ENCODE peak calls at places on chromosomes 16 and 17, in seven cellular contexts. F is thoracic aorta; T is ascending aorta; M is psoas muscle; K is uterus; Q is activated CD8-positive, alpha-beta memory T cell treated with anti-CD3 and anti-CD28 coated beads for 48 hours; I is COR-L47. U is an unnamed sample.

GRCh38 chr16:83215417-83216001 is 588.7 kb downstream of the CDH13 start:
- DNase-seq in F (no peak), T (no peak), M (no peak), K (no peak), Q (peak; percentile 39), I (no peak), U (peak; percentile 53)

GRCh38 chr16:84999200-84999599 is 12.1 kb downstream of the ZDHHC7 start:
- DNase-seq in F (no peak), T (no peak), M (no peak), K (no peak), Q (no peak), I (no peak), U (no peak)

GRCh38 chr17:18026408-18026776 is 12.6 kb downstream of the ATPAF2 start:
- DNase-seq in F (no peak), T (peak; percentile 30), M (peak; percentile 29), K (no peak), Q (no peak), I (peak; percentile 27), U (no peak)

GRCh38 chr17:33809748-33810147 is 445.3 kb upstream of the CCL2 start:
- DNase-seq in F (no peak), T (no peak), M (no peak), K (no peak), Q (no peak), I (no peak), U (no peak)

GRCh38 chr17:44781553-44782348 is 23.0 kb downstream of the ADAM11 start:
- DNase-seq in F (no peak), T (no peak), M (no peak), K (peak; percentile 62), Q (no peak), I (no peak), U (no peak)

GRCh38 chr17:56793506-56793905 is 40.2 kb downstream of the C17orf67 start:
- DNase-seq in F (no peak), T (no peak), M (no peak), K (no peak), Q (no peak), I (no peak), U (no peak)

GRCh38 chr17:42944211-42944610 is 20.0 kb downstream of the AARSD1 start:
- DNase-seq in F (no peak), T (no peak), M (no peak), K (no peak), Q (no peak), I (no peak), U (no peak)

GRCh38 chr16:87790278-87791023 is 24.7 kb upstream of the KLHDC4 start:
- DNase-seq in F (no peak), T (no peak), M (peak; percentile 56), K (no peak), Q (no peak), I (peak; percentile 94), U (no peak)

U was measured in HuH-7.5.